ENCODE peak calls at places on chromosomes 13 and 19, in nine cellular contexts. One of them, this sample, is unnamed.

GRCh38 chr13:27295096-27295495 is 24.5 kb downstream of the RASL11A start:
- DNase-seq in stimulated activated CD4-positive, alpha-beta T cell treated with anti-CD3 and anti-CD28 coated beads, Interleukin-2, amount 100 ng/mL, for 24 hours: peak; percentile 43
- DNase-seq in D721Med: no peak
- DNase-seq in kidney: no peak
- DNase-seq in T follicular helper cell: no peak
- DNase-seq in SHP77: no peak
- DNase-seq in astrocyte of the spinal cord: no peak
- DNase-seq in right atrium auricular region: peak; percentile 23
- DNase-seq in progenitor cell of endocrine pancreas: no peak
- DNase-seq in this sample: no peak

GRCh38 chr13:51437550-51438127 is 15.2 kb downstream of the INTS6 start:
- DNase-seq in stimulated activated CD4-positive, alpha-beta T cell treated with anti-CD3 and anti-CD28 coated beads, Interleukin-2, amount 100 ng/mL, for 24 hours: no peak
- DNase-seq in D721Med: no peak
- DNase-seq in kidney: no peak
- DNase-seq in T follicular helper cell: no peak
- DNase-seq in SHP77: no peak
- DNase-seq in astrocyte of the spinal cord: no peak
- DNase-seq in right atrium auricular region: no peak
- DNase-seq in progenitor cell of endocrine pancreas: no peak
- DNase-seq in this sample: no peak

GRCh38 chr19:45677351-45678230 is 9.6 kb downstream of the GIPR start:
- DNase-seq in stimulated activated CD4-positive, alpha-beta T cell treated with anti-CD3 and anti-CD28 coated beads, Interleukin-2, amount 100 ng/mL, for 24 hours: peak; percentile 84
- DNase-seq in D721Med: no peak
- DNase-seq in kidney: peak; percentile 96
- DNase-seq in T follicular helper cell: peak; percentile 80
- DNase-seq in SHP77: no peak
- DNase-seq in astrocyte of the spinal cord: peak; percentile 57
- DNase-seq in right atrium auricular region: peak; percentile 70
- DNase-seq in progenitor cell of endocrine pancreas: peak; percentile 82
- DNase-seq in this sample: no peak

GRCh38 chr19:51709575-51709974 is 14.2 kb downstream of the HAS1 start:
- DNase-seq in stimulated activated CD4-positive, alpha-beta T cell treated with anti-CD3 and anti-CD28 coated beads, Interleukin-2, amount 100 ng/mL, for 24 hours: no peak
- DNase-seq in D721Med: no peak
- DNase-seq in kidney: no peak
- DNase-seq in T follicular helper cell: no peak
- DNase-seq in SHP77: no peak
- DNase-seq in astrocyte of the spinal cord: no peak
- DNase-seq in right atrium auricular region: no peak
- DNase-seq in progenitor cell of endocrine pancreas: no peak
- DNase-seq in this sample: no peak

GRCh38 chr19:55116232-55117062 is 990 bp downstream of the PPP1R12C start:
- DNase-seq in stimulated activated CD4-positive, alpha-beta T cell treated with anti-CD3 and anti-CD28 coated beads, Interleukin-2, amount 100 ng/mL, for 24 hours: peak; percentile 65
- DNase-seq in D721Med: no peak
- DNase-seq in kidney: peak; percentile 90
- DNase-seq in T follicular helper cell: peak; percentile 32
- DNase-seq in SHP77: peak; percentile 35
- DNase-seq in astrocyte of the spinal cord: peak; percentile 45
- DNase-seq in right atrium auricular region: peak; percentile 85
- DNase-seq in progenitor cell of endocrine pancreas: no peak
- DNase-seq in this sample: no peak

GRCh38 chr19:48868196-48868886 is at the start of gene PLEKHA4:
- DNase-seq in stimulated activated CD4-positive, alpha-beta T cell treated with anti-CD3 and anti-CD28 coated beads, Interleukin-2, amount 100 ng/mL, for 24 hours: no peak
- DNase-seq in D721Med: no peak
- DNase-seq in kidney: peak; percentile 93
- DNase-seq in T follicular helper cell: no peak
- DNase-seq in SHP77: no peak
- DNase-seq in astrocyte of the spinal cord: peak; percentile 38
- DNase-seq in right atrium auricular region: peak; percentile 77
- DNase-seq in progenitor cell of endocrine pancreas: no peak
- DNase-seq in this sample: no peak

GRCh38 chr19:29622191-29623070 is 16.3 kb downstream of the POP4 start:
- DNase-seq in stimulated activated CD4-positive, alpha-beta T cell treated with anti-CD3 and anti-CD28 coated beads, Interleukin-2, amount 100 ng/mL, for 24 hours: no peak
- DNase-seq in D721Med: no peak
- DNase-seq in kidney: peak; percentile 67
- DNase-seq in T follicular helper cell: no peak
- DNase-seq in SHP77: no peak
- DNase-seq in astrocyte of the spinal cord: peak; percentile 10
- DNase-seq in right atrium auricular region: no peak
- DNase-seq in progenitor cell of endocrine pancreas: no peak
- DNase-seq in this sample: no peak

GRCh38 chr19:13011653-13012389 is 16.5 kb downstream of the NFIX start:
- DNase-seq in stimulated activated CD4-positive, alpha-beta T cell treated with anti-CD3 and anti-CD28 coated beads, Interleukin-2, amount 100 ng/mL, for 24 hours: no peak
- DNase-seq in D721Med: no peak
- DNase-seq in kidney: no peak
- DNase-seq in T follicular helper cell: no peak
- DNase-seq in SHP77: no peak
- DNase-seq in astrocyte of the spinal cord: no peak
- DNase-seq in right atrium auricular region: no peak
- DNase-seq in progenitor cell of endocrine pancreas: no peak
- DNase-seq in this sample: no peak

GRCh38 chr19:51258761-51259160 is 7.9 kb downstream of the SIGLECL1 start:
- DNase-seq in stimulated activated CD4-positive, alpha-beta T cell treated with anti-CD3 and anti-CD28 coated beads, Interleukin-2, amount 100 ng/mL, for 24 hours: no peak
- DNase-seq in D721Med: no peak
- DNase-seq in kidney: no peak
- DNase-seq in T follicular helper cell: no peak
- DNase-seq in SHP77: no peak
- DNase-seq in astrocyte of the spinal cord: no peak
- DNase-seq in right atrium auricular region: no peak
- DNase-seq in progenitor cell of endocrine pancreas: no peak
- DNase-seq in this sample: no peak

GRCh38 chr19:34513767-34514166 is 32.2 kb downstream of the WTIP start:
- DNase-seq in stimulated activated CD4-positive, alpha-beta T cell treated with anti-CD3 and anti-CD28 coated beads, Interleukin-2, amount 100 ng/mL, for 24 hours: no peak
- DNase-seq in D721Med: no peak
- DNase-seq in kidney: no peak
- DNase-seq in T follicular helper cell: no peak
- DNase-seq in SHP77: no peak
- DNase-seq in astrocyte of the spinal cord: no peak
- DNase-seq in right atrium auricular region: no peak
- DNase-seq in progenitor cell of endocrine pancreas: no peak
- DNase-seq in this sample: no peak